ENCODE peak calls at places on chromosomes 7 and 10, in nine cellular contexts. One of them, this sample, is unnamed. For H3K4me1, the result is how much of the 10 kb centered on the place peaks cover.

GRCh38 chr7:148964510-148965267 is 63.6 kb downstream of the PDIA4 start:
- DNase-seq in PC-9: peak
- DNase-seq in IMR-90: no peak
- DNase-seq in endothelial cell of umbilical vein: peak
- DNase-seq in PC-3: no peak
- DNase-seq in mesendoderm: no peak
- DNase-seq in fibroblast of lung: no peak
- DNase-seq in H9: no peak
- DNase-seq in neuronal stem cell: no peak
- DNase-seq in this sample: no peak

GRCh38 chr7:36884863-36885262 is 160.6 kb upstream of the AOAH start:
- DNase-seq in PC-9: no peak
- DNase-seq in IMR-90: no peak
- DNase-seq in endothelial cell of umbilical vein: no peak
- DNase-seq in PC-3: no peak
- DNase-seq in mesendoderm: no peak
- DNase-seq in fibroblast of lung: no peak
- DNase-seq in H9: no peak
- DNase-seq in neuronal stem cell: no peak
- DNase-seq in this sample: no peak

GRCh38 chr7:66099551-66100407 is 14.9 kb upstream of the CRCP start:
- DNase-seq in PC-9: peak
- DNase-seq in IMR-90: peak
- DNase-seq in endothelial cell of umbilical vein: peak
- DNase-seq in PC-3: peak
- DNase-seq in mesendoderm: peak
- DNase-seq in fibroblast of lung: peak
- DNase-seq in H9: peak
- DNase-seq in neuronal stem cell: peak
- DNase-seq in this sample: peak

GRCh38 chr7:36208406-36208805 is 55.4 kb downstream of the EEPD1 start:
- DNase-seq in PC-9: no peak
- DNase-seq in IMR-90: peak
- DNase-seq in endothelial cell of umbilical vein: no peak
- DNase-seq in PC-3: no peak
- DNase-seq in mesendoderm: no peak
- DNase-seq in fibroblast of lung: no peak
- DNase-seq in H9: no peak
- DNase-seq in neuronal stem cell: no peak
- DNase-seq in this sample: no peak

GRCh38 chr10:70364001-70364771 is 18.2 kb downstream of the LRRC20 start:
- DNase-seq in PC-9: peak
- DNase-seq in IMR-90: peak
- DNase-seq in endothelial cell of umbilical vein: peak
- DNase-seq in PC-3: peak
- DNase-seq in mesendoderm: peak
- DNase-seq in fibroblast of lung: peak
- DNase-seq in H9: peak
- DNase-seq in neuronal stem cell: peak
- DNase-seq in this sample: peak

GRCh38 chr7:94904982-94905381 is 2.4 kb upstream of the PPP1R9A start:
- DNase-seq in PC-9: no peak
- DNase-seq in IMR-90: no peak
- DNase-seq in endothelial cell of umbilical vein: no peak
- DNase-seq in PC-3: no peak
- DNase-seq in mesendoderm: no peak
- DNase-seq in fibroblast of lung: no peak
- DNase-seq in H9: no peak
- DNase-seq in neuronal stem cell: no peak
- DNase-seq in this sample: no peak

GRCh38 chr10:18043607-18044006 is 91.9 kb downstream of the SLC39A12 start:
- DNase-seq in PC-9: no peak
- DNase-seq in IMR-90: peak
- DNase-seq in endothelial cell of umbilical vein: no peak
- DNase-seq in PC-3: no peak
- DNase-seq in mesendoderm: no peak
- DNase-seq in fibroblast of lung: no peak
- DNase-seq in H9: no peak
- DNase-seq in neuronal stem cell: no peak
- DNase-seq in this sample: no peak

GRCh38 chr10:110980807-110981206 is 61.4 kb downstream of the SHOC2 start:
- DNase-seq in PC-9: no peak
- DNase-seq in IMR-90: no peak
- DNase-seq in endothelial cell of umbilical vein: no peak
- DNase-seq in PC-3: no peak
- DNase-seq in mesendoderm: no peak
- DNase-seq in fibroblast of lung: no peak
- DNase-seq in H9: no peak
- DNase-seq in neuronal stem cell: no peak
- DNase-seq in this sample: no peak

GRCh38 chr7:149720372-149721083 is 52.9 kb downstream of the ZNF467 start:
- DNase-seq in PC-9: no peak
- DNase-seq in IMR-90: no peak
- DNase-seq in endothelial cell of umbilical vein: no peak
- DNase-seq in PC-3: no peak
- DNase-seq in mesendoderm: peak
- DNase-seq in fibroblast of lung: no peak
- DNase-seq in H9: peak
- DNase-seq in neuronal stem cell: no peak
- DNase-seq in this sample: no peak

GRCh38 chr10:107165007-107165406 is 501 bp upstream of the SORCS1 start:
- DNase-seq in PC-9: no peak
- DNase-seq in IMR-90: no peak
- DNase-seq in endothelial cell of umbilical vein: no peak
- DNase-seq in PC-3: no peak
- DNase-seq in mesendoderm: peak
- DNase-seq in fibroblast of lung: no peak
- DNase-seq in H9: peak
- DNase-seq in neuronal stem cell: peak
- DNase-seq in this sample: no peak

GRCh38 chr7:98319176-98319575 is 37.7 kb downstream of the BRI3 start:
- DNase-seq in PC-9: no peak
- DNase-seq in IMR-90: no peak
- DNase-seq in endothelial cell of umbilical vein: no peak
- DNase-seq in PC-3: no peak
- DNase-seq in mesendoderm: no peak
- DNase-seq in fibroblast of lung: no peak
- DNase-seq in H9: no peak
- DNase-seq in neuronal stem cell: no peak
- DNase-seq in this sample: no peak
- H3K4me1 ChIP-seq in PC-9: under half
- H3K4me1 ChIP-seq in IMR-90: under half
- H3K4me1 ChIP-seq in endothelial cell of umbilical vein: under half
- H3K4me1 ChIP-seq in PC-3: under half
- H3K4me1 ChIP-seq in mesendoderm: under half
- H3K4me1 ChIP-seq in fibroblast of lung: under half
- H3K4me1 ChIP-seq in H9: under half
- H3K4me1 ChIP-seq in neuronal stem cell: under half
- H3K4me1 ChIP-seq in this sample: under half

DNA sequence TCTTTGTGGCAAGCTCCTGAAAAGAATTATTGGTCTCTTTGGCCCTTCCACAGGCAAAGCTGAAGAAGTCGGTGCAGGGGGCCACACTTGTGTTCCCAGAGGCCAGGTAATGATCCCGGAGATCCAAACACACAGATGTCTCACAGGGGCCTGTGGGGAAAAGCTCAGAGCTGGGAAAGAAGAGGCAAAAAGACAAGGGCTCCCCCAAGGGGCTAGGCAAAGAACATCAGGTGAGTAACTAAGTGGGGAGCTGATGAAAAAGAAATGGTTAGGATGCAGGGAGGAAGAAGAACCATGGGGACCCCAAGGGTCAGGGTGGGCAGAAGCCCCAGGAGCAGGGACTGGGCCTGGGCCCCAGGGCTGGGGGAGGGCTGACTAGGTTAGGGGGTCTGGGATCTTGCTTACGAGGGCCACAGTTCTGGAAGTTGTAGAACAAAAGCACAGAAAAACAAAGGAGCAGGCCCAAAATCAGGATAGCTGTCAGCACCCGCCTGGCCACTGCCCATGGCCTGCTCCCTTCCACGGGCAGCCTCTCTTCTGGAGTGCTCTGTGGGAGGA is 1.1 kb downstream of the KEL start:
- DNase-seq in PC-9: no peak
- DNase-seq in IMR-90: no peak
- DNase-seq in endothelial cell of umbilical vein: no peak
- DNase-seq in PC-3: peak
- DNase-seq in mesendoderm: peak
- DNase-seq in fibroblast of lung: no peak
- DNase-seq in H9: no peak
- DNase-seq in neuronal stem cell: no peak
- DNase-seq in this sample: peak
- H3K4me2 ChIP-seq in PC-9: no peak
- H3K4me2 ChIP-seq in IMR-90: no peak
- H3K4me2 ChIP-seq in endothelial cell of umbilical vein: no peak
- H3K4me2 ChIP-seq in PC-3: no peak
- H3K4me2 ChIP-seq in mesendoderm: peak
- H3K4me2 ChIP-seq in fibroblast of lung: no peak
- H3K4me2 ChIP-seq in H9: no peak
- H3K4me2 ChIP-seq in neuronal stem cell: no peak
- H3K4me2 ChIP-seq in this sample: no peak

DNA sequence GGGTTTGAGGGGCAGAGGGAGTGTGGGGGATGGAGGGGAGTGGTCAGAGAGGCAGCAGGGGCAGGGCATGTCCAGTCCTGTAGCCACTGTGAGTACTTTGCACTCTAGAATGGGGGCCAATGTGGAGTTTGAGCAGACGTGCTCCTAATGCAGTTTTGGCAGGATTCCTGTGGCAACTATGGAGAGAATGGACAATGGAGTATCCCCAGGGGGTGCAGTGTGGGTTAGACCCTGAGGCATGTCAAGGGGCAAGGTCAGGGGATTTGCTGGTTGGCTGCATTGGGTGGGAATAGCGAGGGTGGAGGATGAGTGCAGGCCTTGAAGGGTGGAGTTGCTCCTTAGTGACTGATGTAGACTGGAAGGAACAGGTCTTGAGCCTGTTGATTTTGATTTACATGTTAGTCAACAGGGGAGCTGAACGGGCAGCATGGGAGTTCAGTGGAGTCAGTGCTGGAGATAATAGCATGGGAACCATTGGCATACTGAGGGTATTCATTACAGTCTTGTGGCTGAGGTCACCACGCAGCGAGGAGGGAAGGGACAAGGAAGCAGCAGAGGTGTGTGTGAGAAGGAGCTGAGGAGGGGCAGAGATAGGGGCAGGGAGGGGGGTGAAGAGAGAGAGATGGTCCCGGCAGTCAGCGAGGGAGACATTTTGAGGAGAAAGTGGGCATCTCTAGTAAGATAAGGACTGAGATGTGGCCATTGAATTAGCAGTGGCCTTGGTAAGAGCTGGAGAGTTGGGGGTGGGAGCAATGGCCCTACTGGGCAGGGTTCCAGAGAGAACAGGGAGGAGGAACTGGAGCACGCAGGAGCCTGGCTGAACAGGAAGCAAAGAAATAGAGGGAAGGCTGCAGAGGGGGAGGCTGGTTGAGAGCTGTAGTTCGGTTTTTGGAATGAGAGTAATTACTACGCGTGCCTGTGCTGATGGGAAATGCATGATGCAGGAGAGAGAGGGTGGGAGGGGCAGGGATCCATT is 112.7 kb downstream of the CCNY start:
- DNase-seq in PC-9: peak
- DNase-seq in IMR-90: no peak
- DNase-seq in endothelial cell of umbilical vein: peak
- DNase-seq in PC-3: no peak
- DNase-seq in mesendoderm: no peak
- DNase-seq in fibroblast of lung: peak
- DNase-seq in H9: no peak
- DNase-seq in neuronal stem cell: no peak
- DNase-seq in this sample: no peak
- H3K4me1 ChIP-seq in PC-9: under half
- H3K4me1 ChIP-seq in IMR-90: under half
- H3K4me1 ChIP-seq in endothelial cell of umbilical vein: half or more
- H3K4me1 ChIP-seq in PC-3: under half
- H3K4me1 ChIP-seq in mesendoderm: under half
- H3K4me1 ChIP-seq in fibroblast of lung: under half
- H3K4me1 ChIP-seq in H9: under half
- H3K4me1 ChIP-seq in neuronal stem cell: under half
- H3K4me1 ChIP-seq in this sample: under half

GRCh38 chr7:1331576-1332467 is 99.2 kb downstream of the UNCX start:
- DNase-seq in PC-9: no peak
- DNase-seq in IMR-90: no peak
- DNase-seq in endothelial cell of umbilical vein: no peak
- DNase-seq in PC-3: no peak
- DNase-seq in mesendoderm: no peak
- DNase-seq in fibroblast of lung: no peak
- DNase-seq in H9: no peak
- DNase-seq in neuronal stem cell: no peak
- DNase-seq in this sample: no peak

GRCh38 chr7:1331026-1331425 is 98.4 kb downstream of the UNCX start:
- DNase-seq in PC-9: no peak
- DNase-seq in IMR-90: no peak
- DNase-seq in endothelial cell of umbilical vein: no peak
- DNase-seq in PC-3: no peak
- DNase-seq in mesendoderm: no peak
- DNase-seq in fibroblast of lung: no peak
- DNase-seq in H9: no peak
- DNase-seq in neuronal stem cell: no peak
- DNase-seq in this sample: no peak

GRCh38 chr7:1329261-1329660 is 96.6 kb downstream of the UNCX start:
- DNase-seq in PC-9: no peak
- DNase-seq in IMR-90: no peak
- DNase-seq in endothelial cell of umbilical vein: no peak
- DNase-seq in PC-3: no peak
- DNase-seq in mesendoderm: no peak
- DNase-seq in fibroblast of lung: no peak
- DNase-seq in H9: no peak
- DNase-seq in neuronal stem cell: no peak
- DNase-seq in this sample: no peak

GRCh38 chr7:1326511-1326785 is 93.8 kb downstream of the UNCX start:
- DNase-seq in PC-9: no peak
- DNase-seq in IMR-90: no peak
- DNase-seq in endothelial cell of umbilical vein: no peak
- DNase-seq in PC-3: no peak
- DNase-seq in mesendoderm: no peak
- DNase-seq in fibroblast of lung: no peak
- DNase-seq in H9: no peak
- DNase-seq in neuronal stem cell: no peak
- DNase-seq in this sample: no peak

DNA sequence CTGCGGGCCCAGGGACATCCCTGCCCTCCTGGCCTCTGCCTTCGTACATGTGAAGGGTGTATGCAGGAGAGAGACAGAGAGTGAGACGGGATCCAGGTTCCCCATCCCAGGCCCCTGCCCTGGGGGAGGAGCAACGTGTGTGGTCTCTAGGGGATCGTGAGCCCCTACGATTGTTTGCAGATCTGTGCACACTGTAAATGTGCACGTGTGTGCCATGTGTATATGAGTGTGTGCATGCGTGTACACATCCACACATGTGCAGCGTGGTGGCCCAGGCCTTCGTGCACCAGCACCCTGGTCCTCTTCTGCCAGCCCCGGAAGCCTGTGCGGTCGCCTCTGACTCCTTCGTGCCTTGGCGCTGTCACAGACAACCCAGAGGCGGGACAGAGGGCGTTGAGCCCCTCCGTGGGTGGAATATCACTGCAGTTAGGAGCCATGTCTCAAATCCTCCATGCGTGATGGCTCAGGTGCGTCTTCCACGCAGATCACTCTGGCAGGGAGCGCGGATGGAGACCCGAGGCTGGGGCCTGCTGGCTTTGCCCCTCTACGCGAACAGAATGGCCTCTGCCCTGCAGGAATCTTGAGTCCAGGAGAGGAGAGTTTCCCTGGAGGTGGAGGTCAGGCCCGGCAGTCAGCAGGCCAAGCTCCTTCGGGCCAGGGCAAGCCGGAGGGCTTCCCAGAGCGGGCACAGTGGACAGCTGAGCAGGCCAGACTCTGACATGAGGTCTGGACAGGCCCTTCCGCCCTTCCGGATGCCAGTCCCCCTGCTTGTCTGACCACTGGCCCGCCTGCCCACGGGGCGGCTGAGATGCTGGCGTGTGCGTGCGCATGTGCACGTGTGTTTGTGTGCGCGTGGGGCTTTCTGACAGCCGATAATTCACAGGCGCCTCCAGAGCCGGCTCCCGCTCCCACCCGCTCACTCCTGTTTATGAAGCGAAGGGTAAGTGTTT is 97.6 kb downstream of the UNCX start:
- DNase-seq in PC-9: no peak
- DNase-seq in IMR-90: no peak
- DNase-seq in endothelial cell of umbilical vein: no peak
- DNase-seq in PC-3: no peak
- DNase-seq in mesendoderm: no peak
- DNase-seq in fibroblast of lung: no peak
- DNase-seq in H9: no peak
- DNase-seq in neuronal stem cell: no peak
- DNase-seq in this sample: no peak
- H3K4me2 ChIP-seq in PC-9: no peak
- H3K4me2 ChIP-seq in IMR-90: no peak
- H3K4me2 ChIP-seq in endothelial cell of umbilical vein: no peak
- H3K4me2 ChIP-seq in PC-3: no peak
- H3K4me2 ChIP-seq in mesendoderm: no peak
- H3K4me2 ChIP-seq in fibroblast of lung: no peak
- H3K4me2 ChIP-seq in H9: no peak
- H3K4me2 ChIP-seq in neuronal stem cell: no peak
- H3K4me2 ChIP-seq in this sample: no peak

This sample was measured in Karpas-422.